ENCODE peak calls at places on chromosome X, in eight cellular contexts. One of them, this sample, is unnamed.
A peak's percentile ranks its signal among the peaks of the same experiment; 100 is the strongest.

GRCh38 chrX:117538441-117539418 is 577.9 kb downstream of the KLHL13 start:
- DNase-seq in fibroblast of villous mesenchyme: no peak
- DNase-seq in Panc1: no peak
- DNase-seq in PC-3: no peak
- DNase-seq in HCT116: no peak
- DNase-seq in endothelial cell of umbilical vein: no peak
- DNase-seq in AG10803: no peak
- DNase-seq in NB4: no peak
- DNase-seq in this sample: no peak

GRCh38 chrX:87664381-87664780 is 146.8 kb downstream of the KLHL4 start:
- DNase-seq in PC-3: peak; percentile 57
- DNase-seq in NB4: peak; percentile 29
- DNase-seq in Panc1: peak; percentile 38
- DNase-seq in HCT116: no peak
- DNase-seq in endothelial cell of umbilical vein: peak; percentile 64
- DNase-seq in AG10803: no peak
- DNase-seq in fibroblast of villous mesenchyme: peak; percentile 31
- DNase-seq in this sample: no peak

GRCh38 chrX:78330540-78330939 is 3.1 kb upstream of the CYSLTR1 start:
- DNase-seq in endothelial cell of umbilical vein: no peak
- DNase-seq in AG10803: no peak
- DNase-seq in Panc1: no peak
- DNase-seq in fibroblast of villous mesenchyme: no peak
- DNase-seq in HCT116: no peak
- DNase-seq in PC-3: no peak
- DNase-seq in NB4: no peak
- DNase-seq in this sample: no peak

GRCh38 chrX:257681-258289 is 23.4 kb upstream of the PLCXD1 start:
- DNase-seq in NB4: no peak
- DNase-seq in PC-3: no peak
- DNase-seq in Panc1: no peak
- DNase-seq in endothelial cell of umbilical vein: no peak
- DNase-seq in HCT116: no peak
- DNase-seq in fibroblast of villous mesenchyme: no peak
- DNase-seq in AG10803: no peak
- DNase-seq in this sample: no peak

GRCh38 chrX:93932471-93933220 is 258.6 kb downstream of the FAM133A start:
- DNase-seq in Panc1: no peak
- DNase-seq in PC-3: peak; percentile 25
- DNase-seq in fibroblast of villous mesenchyme: peak; percentile 57
- DNase-seq in HCT116: no peak
- DNase-seq in NB4: no peak
- DNase-seq in AG10803: no peak
- DNase-seq in endothelial cell of umbilical vein: no peak
- DNase-seq in this sample: no peak

GRCh38 chrX:119605398-119605738 is 856 bp downstream of the NKRF start:
- DNase-seq in endothelial cell of umbilical vein: peak; percentile 1
- DNase-seq in fibroblast of villous mesenchyme: no peak
- DNase-seq in NB4: peak; percentile 52
- DNase-seq in Panc1: no peak
- DNase-seq in PC-3: no peak
- DNase-seq in AG10803: no peak
- DNase-seq in HCT116: no peak
- DNase-seq in this sample: no peak

GRCh38 chrX:103918584-103919335 is 43.7 kb upstream of the TMSB15B start:
- DNase-seq in Panc1: no peak
- DNase-seq in fibroblast of villous mesenchyme: peak; percentile 51
- DNase-seq in NB4: peak; percentile 44
- DNase-seq in HCT116: no peak
- DNase-seq in PC-3: peak; percentile 72
- DNase-seq in AG10803: peak; percentile 56
- DNase-seq in endothelial cell of umbilical vein: peak; percentile 76
- DNase-seq in this sample: no peak

GRCh38 chrX:83022020-83022419 is 486.1 kb upstream of the POU3F4 start:
- DNase-seq in NB4: no peak
- DNase-seq in PC-3: peak; percentile 63
- DNase-seq in HCT116: no peak
- DNase-seq in endothelial cell of umbilical vein: no peak
- DNase-seq in Panc1: no peak
- DNase-seq in AG10803: no peak
- DNase-seq in fibroblast of villous mesenchyme: no peak
- DNase-seq in this sample: no peak

GRCh38 chrX:121496966-121497365 is 449.6 kb downstream of the GLUD2 start:
- DNase-seq in Panc1: no peak
- DNase-seq in AG10803: peak; percentile 7
- DNase-seq in PC-3: no peak
- DNase-seq in HCT116: no peak
- DNase-seq in fibroblast of villous mesenchyme: peak; percentile 3
- DNase-seq in endothelial cell of umbilical vein: no peak
- DNase-seq in NB4: no peak
- DNase-seq in this sample: no peak

GRCh38 chrX:50198348-50198747 is 2.5 kb downstream of the AKAP4 start:
- DNase-seq in HCT116: no peak
- DNase-seq in fibroblast of villous mesenchyme: no peak
- DNase-seq in endothelial cell of umbilical vein: no peak
- DNase-seq in Panc1: no peak
- DNase-seq in AG10803: no peak
- DNase-seq in NB4: no peak
- DNase-seq in PC-3: no peak
- DNase-seq in this sample: no peak

GRCh38 chrX:49892552-49892951 is 13.3 kb downstream of the USP27X start:
- DNase-seq in NB4: peak; percentile 75
- DNase-seq in Panc1: no peak
- DNase-seq in AG10803: no peak
- DNase-seq in endothelial cell of umbilical vein: no peak
- DNase-seq in HCT116: no peak
- DNase-seq in fibroblast of villous mesenchyme: no peak
- DNase-seq in PC-3: no peak
- DNase-seq in this sample: no peak

GRCh38 chrX:72126048-72126415 is 5.7 kb downstream of the RTL5 start:
- DNase-seq in fibroblast of villous mesenchyme: no peak
- DNase-seq in PC-3: no peak
- DNase-seq in HCT116: no peak
- DNase-seq in AG10803: no peak
- DNase-seq in endothelial cell of umbilical vein: peak; percentile 44
- DNase-seq in NB4: no peak
- DNase-seq in Panc1: no peak
- DNase-seq in this sample: no peak

GRCh38 chrX:84078991-84079390 is 109.0 kb downstream of the RPS6KA6 start:
- DNase-seq in Panc1: no peak
- DNase-seq in PC-3: no peak
- DNase-seq in AG10803: no peak
- DNase-seq in NB4: no peak
- DNase-seq in fibroblast of villous mesenchyme: no peak
- DNase-seq in endothelial cell of umbilical vein: no peak
- DNase-seq in HCT116: no peak
- DNase-seq in this sample: no peak

GRCh38 chrX:44183329-44183728 is 160.1 kb downstream of the EFHC2 start:
- DNase-seq in NB4: peak; percentile 5
- DNase-seq in PC-3: peak; percentile 48
- DNase-seq in endothelial cell of umbilical vein: no peak
- DNase-seq in HCT116: no peak
- DNase-seq in AG10803: no peak
- DNase-seq in fibroblast of villous mesenchyme: no peak
- DNase-seq in Panc1: no peak
- DNase-seq in this sample: no peak

GRCh38 chrX:68835468-68835867 is 6.6 kb downstream of the EFNB1 start:
- DNase-seq in fibroblast of villous mesenchyme: no peak
- DNase-seq in AG10803: no peak
- DNase-seq in NB4: no peak
- DNase-seq in PC-3: no peak
- DNase-seq in Panc1: no peak
- DNase-seq in HCT116: no peak
- DNase-seq in endothelial cell of umbilical vein: no peak
- DNase-seq in this sample: no peak

GRCh38 chrX:46572295-46572936 is 1.1 kb upstream of the CHST7 start:
- DNase-seq in NB4: peak; percentile 13
- DNase-seq in endothelial cell of umbilical vein: no peak
- DNase-seq in Panc1: no peak
- DNase-seq in AG10803: no peak
- DNase-seq in PC-3: no peak
- DNase-seq in HCT116: no peak
- DNase-seq in fibroblast of villous mesenchyme: no peak
- DNase-seq in this sample: no peak

GRCh38 chrX:56986138-56986537 is 9.2 kb downstream of the SPIN3 start:
- DNase-seq in PC-3: no peak
- DNase-seq in HCT116: no peak
- DNase-seq in AG10803: no peak
- DNase-seq in endothelial cell of umbilical vein: no peak
- DNase-seq in NB4: no peak
- DNase-seq in fibroblast of villous mesenchyme: no peak
- DNase-seq in Panc1: no peak
- DNase-seq in this sample: no peak

GRCh38 chrX:63635750-63636149 is 149.3 kb downstream of the ARHGEF9 start:
- DNase-seq in PC-3: no peak
- DNase-seq in fibroblast of villous mesenchyme: no peak
- DNase-seq in AG10803: no peak
- DNase-seq in HCT116: no peak
- DNase-seq in Panc1: no peak
- DNase-seq in endothelial cell of umbilical vein: no peak
- DNase-seq in NB4: no peak
- DNase-seq in this sample: no peak

GRCh38 chrX:2484232-2484631 is 16.5 kb downstream of the DHRSX start:
- DNase-seq in PC-3: no peak
- DNase-seq in AG10803: peak; percentile 31
- DNase-seq in endothelial cell of umbilical vein: no peak
- DNase-seq in Panc1: no peak
- DNase-seq in HCT116: no peak
- DNase-seq in fibroblast of villous mesenchyme: no peak
- DNase-seq in NB4: no peak
- DNase-seq in this sample: no peak
- H3K4me3 ChIP-seq in PC-3: no peak overlapping the region
- H3K4me3 ChIP-seq in AG10803: peak overlapping the region; percentile 51
- H3K4me3 ChIP-seq in endothelial cell of umbilical vein: no peak overlapping the region
- H3K4me3 ChIP-seq in Panc1: no peak overlapping the region
- H3K4me3 ChIP-seq in HCT116: no peak overlapping the region
- H3K4me3 ChIP-seq in fibroblast of villous mesenchyme: no peak overlapping the region
- H3K4me3 ChIP-seq in NB4: no peak overlapping the region
- H3K4me3 ChIP-seq in this sample: no peak overlapping the region

GRCh38 chrX:2348225-2348624 is 152.6 kb downstream of the DHRSX start:
- DNase-seq in AG10803: no peak
- DNase-seq in NB4: no peak
- DNase-seq in HCT116: no peak
- DNase-seq in Panc1: no peak
- DNase-seq in fibroblast of villous mesenchyme: no peak
- DNase-seq in PC-3: no peak
- DNase-seq in endothelial cell of umbilical vein: no peak
- DNase-seq in this sample: no peak

GRCh38 chrX:2351321-2351720 is 149.5 kb downstream of the DHRSX start:
- DNase-seq in fibroblast of villous mesenchyme: peak; percentile 86
- DNase-seq in NB4: no peak
- DNase-seq in PC-3: peak; percentile 54
- DNase-seq in AG10803: peak; percentile 86
- DNase-seq in HCT116: no peak
- DNase-seq in endothelial cell of umbilical vein: peak; percentile 8
- DNase-seq in Panc1: no peak
- DNase-seq in this sample: peak; percentile 71

DNA sequence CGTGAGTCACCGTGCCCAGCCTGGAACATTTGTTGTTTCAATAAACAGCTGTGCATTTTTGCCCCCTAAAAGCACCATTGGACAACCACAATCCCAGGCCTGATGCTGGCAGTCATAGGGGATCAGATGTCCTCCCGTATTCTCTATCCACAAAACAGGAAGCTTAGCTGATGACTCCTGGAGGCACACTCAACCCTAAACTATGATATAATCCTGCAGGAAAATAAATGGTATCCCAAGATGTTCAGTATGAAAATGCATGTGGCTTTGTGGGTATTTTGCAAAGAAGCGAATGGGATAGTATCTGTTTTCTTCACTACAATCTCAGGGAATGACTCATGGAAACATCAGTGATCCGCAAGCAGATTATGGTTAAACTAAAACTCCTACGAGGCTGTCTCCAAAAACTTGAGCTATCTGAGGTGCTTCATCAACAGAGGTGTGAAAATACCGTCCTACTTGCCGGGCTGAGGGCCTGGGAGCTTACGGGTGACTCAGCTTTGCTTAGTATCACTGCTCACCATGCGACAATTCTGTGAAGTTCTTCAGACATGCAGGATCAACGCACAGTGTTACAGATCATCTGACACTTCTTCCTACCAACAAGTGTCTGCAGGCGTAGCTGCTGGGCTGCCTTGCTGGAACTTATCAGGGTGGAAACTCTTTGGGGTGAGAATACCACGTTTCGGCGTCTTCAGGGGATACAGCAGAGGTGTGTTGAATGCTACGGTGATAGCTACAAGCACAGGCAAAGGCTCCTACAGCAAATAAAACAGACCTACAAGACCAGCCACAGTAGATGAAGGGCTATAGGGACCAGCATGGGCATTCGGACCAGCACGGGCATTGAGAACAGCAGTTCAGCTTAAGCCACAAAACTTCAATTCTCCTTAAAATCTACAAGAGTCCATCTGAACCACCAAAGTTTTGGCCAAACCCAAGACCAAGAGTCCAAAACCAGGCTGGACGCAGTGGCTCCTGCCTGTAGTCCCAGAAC is 148.5 kb downstream of the DHRSX start:
- DNase-seq in HCT116: no peak
- DNase-seq in endothelial cell of umbilical vein: peak; percentile 23
- DNase-seq in NB4: no peak
- DNase-seq in fibroblast of villous mesenchyme: peak; percentile 97
- DNase-seq in Panc1: peak; percentile 13
- DNase-seq in PC-3: peak; percentile 68
- DNase-seq in AG10803: peak; percentile 94
- DNase-seq in this sample: peak; percentile 88
- TF ChIP-seq CTCF in HCT116: no peak
- TF ChIP-seq CTCF in endothelial cell of umbilical vein: no peak
- TF ChIP-seq CTCF in NB4: no peak
- TF ChIP-seq CTCF in fibroblast of villous mesenchyme: no peak
- TF ChIP-seq CTCF in Panc1: no peak
- TF ChIP-seq CTCF in PC-3: no peak
- TF ChIP-seq CTCF in AG10803: no peak
- TF ChIP-seq CTCF in this sample: no peak

GRCh38 chrX:65609237-65609636 is 58.2 kb upstream of the MSN start:
- DNase-seq in fibroblast of villous mesenchyme: no peak
- DNase-seq in Panc1: no peak
- DNase-seq in HCT116: no peak
- DNase-seq in PC-3: no peak
- DNase-seq in AG10803: no peak
- DNase-seq in NB4: peak; percentile 67
- DNase-seq in endothelial cell of umbilical vein: no peak
- DNase-seq in this sample: no peak
- H3K4me3 ChIP-seq in fibroblast of villous mesenchyme: no peak overlapping the region
- H3K4me3 ChIP-seq in Panc1: no peak overlapping the region
- H3K4me3 ChIP-seq in HCT116: no peak overlapping the region
- H3K4me3 ChIP-seq in PC-3: no peak overlapping the region
- H3K4me3 ChIP-seq in AG10803: no peak overlapping the region
- H3K4me3 ChIP-seq in NB4: no peak overlapping the region
- H3K4me3 ChIP-seq in endothelial cell of umbilical vein: no peak overlapping the region
- H3K4me3 ChIP-seq in this sample: no peak overlapping the region

GRCh38 chrX:149948001-149948400 is 9.7 kb upstream of the EOLA2 start:
- DNase-seq in AG10803: no peak
- DNase-seq in fibroblast of villous mesenchyme: no peak
- DNase-seq in endothelial cell of umbilical vein: no peak
- DNase-seq in NB4: no peak
- DNase-seq in PC-3: no peak
- DNase-seq in HCT116: no peak
- DNase-seq in Panc1: no peak
- DNase-seq in this sample: no peak

GRCh38 chrX:149949743-149950436 is 11.6 kb upstream of the EOLA2 start:
- DNase-seq in PC-3: no peak
- DNase-seq in HCT116: no peak
- DNase-seq in endothelial cell of umbilical vein: no peak
- DNase-seq in fibroblast of villous mesenchyme: no peak
- DNase-seq in NB4: no peak
- DNase-seq in Panc1: no peak
- DNase-seq in AG10803: peak; percentile 11
- DNase-seq in this sample: no peak

GRCh38 chrX:149950681-149951080 is 12.4 kb upstream of the EOLA2 start:
- DNase-seq in AG10803: peak; percentile 63
- DNase-seq in PC-3: peak; percentile 73
- DNase-seq in endothelial cell of umbilical vein: peak; percentile 62
- DNase-seq in Panc1: no peak
- DNase-seq in fibroblast of villous mesenchyme: peak; percentile 62
- DNase-seq in HCT116: peak; percentile 45
- DNase-seq in NB4: peak; percentile 47
- DNase-seq in this sample: peak; percentile 10
- TF ChIP-seq CTCF in AG10803: peak; percentile 61
- TF ChIP-seq CTCF in PC-3: peak; percentile 69
- TF ChIP-seq CTCF in endothelial cell of umbilical vein: peak; percentile 25
- TF ChIP-seq CTCF in Panc1: peak; percentile 65
- TF ChIP-seq CTCF in fibroblast of villous mesenchyme: peak; percentile 51
- TF ChIP-seq CTCF in HCT116: peak; percentile 61
- TF ChIP-seq CTCF in NB4: peak; percentile 34
- TF ChIP-seq CTCF in this sample: peak; percentile 56